ENCODE peak calls at places on chromosomes 5 and 9, in four cellular contexts. L is GM20000, O is EL, Y is brain pericyte. F is an unnamed sample.

GRCh38 chr9:97632406-97632991 is 669 bp downstream of the TSTD2 start:
- DNase-seq in L (no peak), O (no peak), Y (no peak), F (no peak)

GRCh38 chr5:84688566-84688965 is 303.9 kb upstream of the EDIL3 start:
- DNase-seq in L (no peak), O (peak), Y (peak), F (no peak)

GRCh38 chr5:39716532-39716971 is 291.8 kb upstream of the DAB2 start:
- DNase-seq in L (peak), O (peak), Y (no peak), F (peak)

GRCh38 chr9:2066312-2067273 is 51.4 kb downstream of the SMARCA2 start:
- DNase-seq in L (no peak), O (peak), Y (no peak), F (peak)

GRCh38 chr9:38619556-38620447 is 594 bp downstream of the ANKRD18A start:
- DNase-seq in L (no peak), O (no peak), Y (no peak), F (no peak)

GRCh38 chr5:151248651-151249050 is 4.3 kb upstream of the GM2A start:
- DNase-seq in L (no peak), O (no peak), Y (no peak), F (no peak)

GRCh38 chr5:154145268-154145667 is 45.3 kb upstream of the GALNT10 start:
- DNase-seq in L (no peak), O (no peak), Y (no peak), F (no peak)

GRCh38 chr5:77167695-77168111 is 42.8 kb upstream of the PDE8B start:
- DNase-seq in L (no peak), O (peak), Y (peak), F (peak)

GRCh38 chr9:117415584-117415937 is 704 bp upstream of the ASTN2 start:
- DNase-seq in L (no peak), O (no peak), Y (no peak), F (no peak)

GRCh38 chr9:87500491-87500890 is 2.8 kb downstream of the DAPK1 start:
- DNase-seq in L (peak), O (no peak), Y (no peak), F (no peak)

GRCh38 chr9:68925175-68925574 is 88.7 kb downstream of the PRKACG start:
- DNase-seq in L (no peak), O (no peak), Y (no peak), F (no peak)

GRCh38 chr9:29669613-29670012 is 2096.3 kb upstream of the C9orf72 start:
- DNase-seq in L (no peak), O (no peak), Y (no peak), F (no peak)

GRCh38 chr9:19830796-19831195 is 42.0 kb upstream of the SLC24A2 start:
- DNase-seq in L (no peak), O (no peak), Y (no peak), F (no peak)

GRCh38 chr9:70746760-70747159 is 332.3 kb upstream of the KLF9 start:
- DNase-seq in L (no peak), O (peak), Y (no peak), F (no peak)

GRCh38 chr5:139686919-139687421 is 38.8 kb downstream of the CXXC5 start:
- DNase-seq in L (no peak), O (no peak), Y (no peak), F (no peak)

GRCh38 chr9:21381752-21382339 is 3.4 kb downstream of the IFNA2 start:
- DNase-seq in L (peak), O (no peak), Y (no peak), F (no peak)

GRCh38 chr9:40925149-40925548 is 203.3 kb downstream of the FOXD4L6 start:
- DNase-seq in L (no peak), O (no peak), Y (no peak), F (no peak)

GRCh38 chr5:111734013-111734412 is 23.0 kb downstream of the NREP start:
- DNase-seq in L (no peak), O (peak), Y (no peak), F (peak)

GRCh38 chr9:128456613-128457061 is 831 bp downstream of the ODF2 start:
- DNase-seq in L (peak), O (peak), Y (no peak), F (peak)

GRCh38 chr5:81450940-81451339 is 57.0 kb upstream of the ACOT12 start:
- DNase-seq in L (no peak), O (peak), Y (no peak), F (no peak)

GRCh38 chr5:124661317-124662141 is 84.9 kb downstream of the ZNF608 start:
- DNase-seq in L (no peak), O (peak), Y (no peak), F (peak)

GRCh38 chr5:15499528-15500325 is at the start of gene FBXL7:
- DNase-seq in L (peak), O (peak), Y (no peak), F (peak)

GRCh38 chr5:44862808-44863207 is 54.1 kb downstream of the MRPS30 start:
- DNase-seq in L (peak), O (no peak), Y (no peak), F (no peak)

GRCh38 chr9:77038281-77039036 is 19.0 kb downstream of the FOXB2 start:
- DNase-seq in L (no peak), O (no peak), Y (no peak), F (no peak)

GRCh38 chr9:111805841-111806241 is 11.1 kb upstream of the SHOC1 start:
- DNase-seq in L (no peak), O (peak), Y (no peak), F (peak)

GRCh38 chr5:135313405-135313804 is 85.6 kb downstream of the MACROH2A1 start:
- DNase-seq in L (no peak), O (no peak), Y (no peak), F (no peak)

GRCh38 chr9:25864509-25864908 is 186.3 kb upstream of the TUSC1 start:
- DNase-seq in L (no peak), O (no peak), Y (no peak), F (no peak)

GRCh38 chr9:109816490-109816889 is 36.5 kb downstream of the PALM2AKAP2 start:
- DNase-seq in L (no peak), O (peak), Y (peak), F (peak)

GRCh38 chr5:79481574-79481973 is 32.4 kb downstream of the HOMER1 start:
- DNase-seq in L (no peak), O (no peak), Y (no peak), F (no peak)

GRCh38 chr5:120124031-120124430 is 340.1 kb upstream of the PRR16 start:
- DNase-seq in L (no peak), O (no peak), Y (no peak), F (no peak)

GRCh38 chr5:36402512-36402906 is 100.8 kb upstream of the RANBP3L start:
- DNase-seq in L (no peak), O (no peak), Y (no peak), F (no peak)

GRCh38 chr9:105959491-105959890 is 265.1 kb downstream of the TMEM38B start:
- DNase-seq in L (no peak), O (no peak), Y (no peak), F (no peak)

GRCh38 chr9:123364241-123364824 is 8.3 kb downstream of the CRB2 start:
- DNase-seq in L (no peak), O (peak), Y (no peak), F (no peak)

GRCh38 chr9:7656648-7657047 is 142.9 kb downstream of the DMAC1 start:
- DNase-seq in L (no peak), O (no peak), Y (no peak), F (no peak)

GRCh38 chr5:55446690-55447351 is 87.9 kb downstream of the PLPP1 start:
- DNase-seq in L (no peak), O (no peak), Y (no peak), F (no peak)